ENCODE peak calls at places on chromosomes 11 and 22, in four cellular contexts. I is SK-N-SH, D is endothelial cell of umbilical vein, L is transverse colon. R is an unnamed sample.

GRCh38 chr11:110287537-110287936 is 8.9 kb downstream of the RDX start:
- DNase-seq in L (no peak), D (no peak), I (no peak), R (no peak)

GRCh38 chr11:1776331-1776851 is 12.7 kb upstream of the CTSD start:
- DNase-seq in L (no peak), I (no peak), D (no peak), R (no peak)

GRCh38 chr11:27108809-27109208 is 68.2 kb downstream of the BBOX1 start:
- DNase-seq in I (no peak), L (no peak), D (no peak), R (no peak)

GRCh38 chr22:25747245-25747944 is 5.4 kb downstream of the MYO18B start:
- DNase-seq in I (peak), D (peak), L (peak), R (no peak)

GRCh38 chr11:64406221-64406946 is 47.4 kb downstream of the RPS6KA4 start:
- DNase-seq in I (peak), D (no peak), L (no peak), R (no peak)

GRCh38 chr11:86061483-86061882 is 7.4 kb downstream of the PICALM start:
- DNase-seq in L (no peak), I (no peak), D (no peak), R (no peak)

GRCh38 chr11:623999-624704 is 603 bp downstream of the CDHR5 start:
- DNase-seq in D (no peak), L (peak), I (no peak), R (no peak)

GRCh38 chr11:128939591-128939990 is 3.1 kb downstream of the TP53AIP1 start:
- DNase-seq in D (no peak), I (no peak), L (no peak), R (no peak)

GRCh38 chr11:132728026-132728425 is 804.3 kb downstream of the OPCML start:
- DNase-seq in L (no peak), D (no peak), I (no peak), R (no peak)

GRCh38 chr22:32617883-32618282 is 143.3 kb downstream of the FBXO7 start:
- DNase-seq in D (no peak), L (peak), I (no peak), R (peak)

GRCh38 chr11:128148208-128148607 is 439.1 kb downstream of the ETS1 start:
- DNase-seq in D (no peak), I (no peak), L (no peak), R (no peak)

DNA sequence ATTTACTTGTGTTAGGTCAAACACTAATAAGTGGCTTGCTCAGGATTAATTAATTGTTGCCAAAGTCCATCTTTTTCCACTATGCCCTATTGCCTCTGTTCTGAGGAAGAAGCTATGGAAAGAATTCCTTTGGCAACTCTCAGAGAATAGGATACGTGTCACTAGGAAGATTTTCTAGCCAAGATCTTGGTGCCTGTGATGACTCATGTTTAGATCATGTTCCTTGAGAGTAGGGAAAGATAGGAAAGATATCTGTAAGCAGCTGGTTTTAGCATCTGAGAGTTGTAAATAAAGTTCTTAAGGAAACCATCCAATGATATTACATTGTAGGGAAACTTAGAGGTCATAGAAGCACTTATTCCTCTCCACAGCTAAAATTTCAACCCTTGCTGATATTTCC is 15.7 kb downstream of the SLN start:
- DNase-seq in I (no peak), D (peak), L (no peak), R (no peak)
- TF ChIP-seq POLR2AphosphoS5 in I (peak), D (peak), L (no peak), R (no peak)

GRCh38 chr11:83914995-83915394 is 628.8 kb upstream of the CCDC90B start:
- DNase-seq in I (no peak), L (no peak), D (no peak), R (no peak)

GRCh38 chr11:83923961-83924360 is 637.8 kb upstream of the CCDC90B start:
- DNase-seq in I (no peak), L (no peak), D (no peak), R (no peak)

GRCh38 chr11:83922318-83922717 is 636.2 kb upstream of the CCDC90B start:
- DNase-seq in D (no peak), I (no peak), L (no peak), R (no peak)

GRCh38 chr11:83921447-83922192 is 635.5 kb upstream of the CCDC90B start:
- DNase-seq in D (no peak), I (no peak), L (no peak), R (no peak)

GRCh38 chr11:83918471-83918870 is 632.3 kb upstream of the CCDC90B start:
- DNase-seq in I (no peak), L (no peak), D (no peak), R (no peak)
- TF ChIP-seq CTCF in I (no peak), L (no peak), D (no peak), R (no peak)

GRCh38 chr22:45131749-45132148 is 32.0 kb upstream of the NUP50 start:
- DNase-seq in L (peak), D (no peak), I (no peak), R (no peak)
- TF ChIP-seq POLR2AphosphoS5 in L (no peak), D (no peak), I (no peak), R (no peak)

GRCh38 chr11:11163256-11163655 is 189.8 kb downstream of the CSNK2A3 start:
- DNase-seq in L (no peak), I (peak), D (no peak), R (no peak)
- TF ChIP-seq CTCF in L (peak), I (peak), D (no peak), R (no peak)

DNA sequence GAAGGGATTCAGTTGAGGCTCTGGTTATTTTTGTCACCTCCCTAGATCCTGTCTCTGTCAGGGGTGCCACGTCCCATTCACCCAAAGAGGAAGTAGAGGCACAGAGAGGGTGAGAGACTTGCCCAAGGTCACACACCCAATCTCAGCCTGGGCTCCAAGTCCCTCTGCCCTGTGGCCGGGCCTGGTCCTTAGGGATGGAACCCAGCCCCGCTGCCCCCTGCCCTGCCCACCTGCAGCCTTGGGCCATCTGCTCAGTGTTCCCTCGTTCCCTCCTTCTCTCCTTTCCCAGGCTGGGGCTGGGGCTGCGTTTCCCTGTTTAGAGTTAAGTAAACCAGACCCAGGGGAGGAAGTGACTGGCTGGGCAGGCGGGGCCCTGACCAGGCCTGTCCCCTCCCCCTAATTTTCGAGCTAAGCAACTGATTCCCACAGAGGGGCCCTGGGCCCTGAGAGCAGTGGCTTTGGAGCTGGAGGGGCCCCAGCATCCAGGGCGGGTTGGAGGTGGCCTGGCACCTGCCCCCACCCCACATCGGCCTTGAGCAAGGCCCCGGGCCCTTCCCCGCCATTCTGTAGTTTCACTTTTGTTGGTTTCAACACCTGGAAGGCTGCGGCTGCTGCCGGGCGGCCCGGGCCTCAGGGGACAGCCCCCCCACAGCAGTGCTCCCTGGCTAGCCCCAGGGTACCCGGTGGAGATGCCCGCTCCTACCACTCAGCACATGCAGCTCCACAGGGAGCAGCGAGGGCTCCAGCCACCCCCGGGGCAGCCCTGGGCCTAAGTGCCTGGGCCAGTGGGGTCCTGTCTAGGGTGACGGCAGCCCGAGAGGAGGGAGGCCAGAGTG is 1.5 kb downstream of the TCIRG1 start:
- DNase-seq in D (peak), L (peak), I (peak), R (peak)
- TF ChIP-seq POLR2AphosphoS5 in D (peak), L (no peak), I (no peak), R (peak)

GRCh38 chr11:106974831-106975230 is 43.4 kb downstream of the GUCY1A2 start:
- DNase-seq in I (no peak), L (no peak), D (no peak), R (no peak)
- TF ChIP-seq CTCF in I (peak), L (no peak), D (no peak), R (no peak)

DNA sequence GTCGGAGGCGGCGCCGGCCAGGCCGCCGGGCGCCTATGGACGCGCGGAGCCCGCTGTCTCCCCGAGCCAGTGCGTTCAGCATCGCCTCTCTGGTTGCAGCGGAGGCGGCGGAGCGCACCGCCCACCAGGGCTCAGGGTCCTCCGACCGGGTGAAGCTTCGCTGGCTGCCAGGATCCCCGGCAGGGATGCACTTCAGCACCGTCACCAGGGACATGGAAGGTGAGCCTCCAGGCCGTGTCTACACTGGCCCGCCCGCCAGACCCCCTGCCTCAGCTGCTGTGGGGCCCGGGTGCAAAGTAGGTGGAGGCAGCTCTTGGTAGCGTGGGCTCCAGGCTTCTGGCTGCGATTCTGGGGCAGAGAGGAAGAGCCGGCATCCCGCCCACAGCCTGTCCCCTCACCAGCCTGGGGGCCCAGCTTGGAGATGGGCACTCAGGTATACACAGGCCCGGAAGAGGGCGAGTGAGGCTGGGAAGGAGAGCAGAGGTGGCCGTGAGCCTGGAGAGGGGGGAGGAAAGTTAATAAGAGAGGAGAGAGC is 1.1 kb upstream of the TBX1 start:
- DNase-seq in I (peak), L (no peak), D (no peak), R (no peak)
- TF ChIP-seq POLR2AphosphoS5 in I (no peak), L (no peak), D (no peak), R (no peak)

GRCh38 chr11:34840736-34841386 is 75.3 kb downstream of the APIP start:
- DNase-seq in I (peak), D (peak), L (peak), R (no peak)
- TF ChIP-seq CTCF in I (peak), D (peak), L (peak), R (no peak)

DNA sequence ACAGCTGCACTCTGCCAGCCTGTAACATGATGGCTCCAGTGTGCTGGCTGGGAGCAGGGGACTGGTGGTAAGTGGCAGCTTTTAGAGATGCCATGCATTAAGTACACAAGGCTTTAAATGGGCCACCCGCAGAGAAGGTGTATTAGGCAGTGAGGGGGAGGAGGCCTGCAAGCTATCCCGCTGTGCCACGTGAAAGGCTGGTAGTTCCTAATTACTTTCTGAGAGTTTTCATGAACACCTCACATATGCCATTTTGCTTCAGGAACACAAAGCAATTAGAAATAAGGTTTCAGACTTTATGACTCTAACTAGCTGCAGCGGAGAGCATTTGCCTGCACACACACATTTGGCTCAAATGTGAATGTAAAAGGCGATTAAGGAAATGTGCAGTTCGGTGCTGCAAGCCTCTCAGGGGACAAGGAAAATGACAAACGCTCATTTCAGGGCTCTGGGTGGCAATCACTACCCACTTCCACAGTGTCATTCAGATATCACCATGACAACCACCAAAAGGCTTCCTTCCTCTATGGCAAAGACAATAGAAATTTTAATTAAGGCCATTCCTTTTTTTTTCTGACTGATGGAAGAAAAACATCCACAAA is 116.7 kb downstream of the PLEKHA7 start:
- DNase-seq in I (no peak), D (peak), L (no peak), R (no peak)
- TF ChIP-seq POLR2AphosphoS5 in I (no peak), D (no peak), L (no peak), R (no peak)

R was measured in prostate gland.